ENCODE peak calls at places on chromosomes 7 and 10, in six cellular contexts. A is endothelial cell of umbilical vein, M is neural progenitor cell, C is mammary epithelial cell, P is K562, V is fibroblast of lung. B is an unnamed sample.

GRCh38 chr7:79529896-79530235 is 76.4 kb upstream of the MAGI2 start:
- DNase-seq in A (no peak), M (no peak), C (peak), P (no peak), V (no peak), B (no peak)

GRCh38 chr7:135672560-135673359 is 10.4 kb downstream of the STMP1 start:
- DNase-seq in A (peak), M (peak), C (peak), P (peak), V (peak), B (peak)

GRCh38 chr10:69321037-69321715 is 42.9 kb downstream of the HK1 start:
- DNase-seq in A (no peak), M (no peak), C (no peak), P (no peak), V (no peak), B (no peak)

GRCh38 chr7:33799766-33800165 is 105.6 kb upstream of the BMPER start:
- DNase-seq in A (no peak), M (no peak), C (no peak), P (no peak), V (no peak), B (no peak)

GRCh38 chr7:116316838-116317612 is 106.7 kb downstream of the TES start:
- DNase-seq in A (peak), M (peak), C (peak), P (no peak), V (peak), B (no peak)

GRCh38 chr7:129825005-129825553 is 127.7 kb downstream of the UBE2H start:
- DNase-seq in A (no peak), M (peak), C (peak), P (peak), V (peak), B (no peak)

GRCh38 chr7:5594616-5595544 is 171.2 kb upstream of the TNRC18 start:
- DNase-seq in A (peak), M (peak), C (peak), P (peak), V (peak), B (no peak)

GRCh38 chr10:110841767-110842267 is 29.9 kb upstream of the PDCD4 start:
- DNase-seq in A (no peak), M (no peak), C (no peak), P (no peak), V (no peak), B (no peak)

GRCh38 chr10:876442-876841 is 55.1 kb downstream of the LARP4B start:
- DNase-seq in A (no peak), M (no peak), C (no peak), P (no peak), V (no peak), B (no peak)

DNA sequence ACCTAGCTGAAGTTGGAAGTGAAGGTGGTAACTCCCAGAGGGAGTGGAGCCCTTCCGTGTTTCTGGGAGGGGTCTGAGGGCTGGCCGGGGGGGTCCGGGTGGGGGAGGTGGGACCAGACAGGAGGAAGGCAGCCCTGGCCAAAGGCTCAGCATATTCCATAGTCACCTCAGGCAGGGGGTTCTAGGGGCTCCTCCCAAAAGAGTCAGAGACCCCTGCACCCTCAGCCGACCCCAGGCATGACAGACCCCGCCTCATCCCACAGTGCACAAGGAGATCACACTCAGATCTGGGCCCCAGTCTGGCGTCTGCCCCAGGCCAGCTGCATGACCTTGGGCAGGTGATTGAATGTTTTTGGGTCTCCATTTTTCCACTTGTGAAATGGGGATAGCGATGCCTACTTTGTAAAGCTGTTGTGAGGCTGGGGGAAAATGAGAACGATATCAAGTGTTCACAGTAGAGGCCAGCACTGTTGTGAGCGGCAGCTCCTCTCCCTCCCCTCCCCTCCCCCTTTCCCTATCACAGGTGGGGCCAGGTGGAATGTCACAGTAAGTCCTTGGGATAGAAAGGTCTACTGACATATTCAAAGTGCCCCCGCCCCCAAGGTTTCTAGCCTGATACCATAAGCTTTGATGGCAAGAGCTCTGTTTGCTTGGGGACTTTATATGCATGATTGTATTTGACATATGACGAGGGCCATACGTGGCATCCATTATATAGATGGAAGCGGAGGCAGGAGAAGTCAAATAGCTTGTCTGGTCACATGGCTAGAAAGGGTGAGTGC is 33.3 kb downstream of the DNAJB12 start:
- DNase-seq in A (no peak), M (no peak), C (no peak), P (peak), V (no peak), B (no peak)
- H3K4me3 ChIP-seq in A (no peak), M (no peak), C (no peak), P (peak), V (no peak), B (no peak)

GRCh38 chr7:95334434-95334833 is 10.1 kb upstream of the PON1 start:
- DNase-seq in A (no peak), M (no peak), C (no peak), P (no peak), V (no peak), B (no peak)
- H3K9ac ChIP-seq in A (no peak), M (no peak), C (no peak), P (no peak), V (no peak), B (no peak)

DNA sequence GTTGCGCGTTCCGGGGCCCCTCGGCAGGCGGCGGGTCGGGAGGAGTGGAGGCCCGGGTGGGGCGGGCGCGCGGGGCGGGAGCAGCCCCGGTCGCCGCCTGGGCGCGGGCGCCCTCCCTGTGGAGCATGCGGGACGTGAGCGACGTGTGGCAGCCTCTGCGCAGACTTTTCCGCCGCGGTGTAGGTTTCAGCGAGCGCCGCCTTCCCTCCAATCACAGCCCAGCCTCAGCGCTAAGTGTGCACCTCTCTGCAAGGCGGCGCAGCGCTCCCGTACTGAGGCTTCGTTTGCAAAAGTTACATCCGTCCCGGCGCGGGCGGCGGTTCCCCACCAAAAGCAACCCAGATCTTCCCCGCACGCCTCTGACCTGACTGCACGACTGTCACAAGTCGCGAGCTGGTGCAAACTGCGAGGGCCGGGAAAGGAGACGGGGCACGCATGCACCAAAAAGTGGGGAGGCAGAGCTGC is 1.2 kb upstream of the PFKFB3 start:
- DNase-seq in A (peak), M (peak), C (peak), P (peak), V (peak), B (no peak)
- TF ChIP-seq EZH2 in A (no peak), M (peak), C (no peak), P (no peak), V (no peak), B (no peak)

DNA sequence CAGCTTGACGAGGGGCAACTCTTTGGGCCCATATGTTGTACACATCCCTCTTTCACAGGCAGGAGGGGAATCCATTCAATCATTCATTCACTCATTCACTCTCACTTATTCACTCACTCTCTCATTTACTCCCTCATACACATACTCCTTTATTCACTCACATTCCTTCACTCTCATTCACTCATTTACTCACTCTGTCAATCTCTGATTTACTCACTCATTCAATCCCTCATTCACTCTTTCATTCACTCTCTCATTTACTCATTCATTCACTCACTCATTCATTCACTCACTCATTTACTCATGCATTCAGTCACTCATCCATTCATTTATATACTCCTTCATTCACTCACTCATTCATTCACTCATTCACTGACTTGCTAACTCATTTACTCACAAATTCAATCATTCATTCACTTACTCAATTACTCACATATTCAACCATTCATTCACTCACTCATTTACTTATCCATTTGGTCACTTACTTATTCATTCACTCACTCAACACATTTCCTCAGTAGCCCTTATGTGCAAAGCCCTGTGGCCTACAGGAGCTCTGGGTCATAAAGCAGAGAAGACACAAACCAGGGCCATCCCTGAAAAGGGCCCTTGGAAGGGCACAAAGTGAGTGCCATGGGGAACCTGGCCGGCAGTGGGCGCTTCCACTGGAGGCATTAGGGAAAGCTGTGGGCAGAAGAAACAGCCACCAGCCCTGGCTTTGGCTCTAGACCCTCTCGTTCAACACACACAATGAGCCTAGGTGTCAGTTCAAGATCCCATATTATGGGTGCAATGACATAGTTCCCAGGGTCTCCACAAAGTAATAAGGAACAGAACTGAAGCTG is 26.0 kb downstream of the HIP1 start:
- DNase-seq in A (no peak), M (no peak), C (no peak), P (no peak), V (no peak), B (no peak)
- H3K4me3 ChIP-seq in A (no peak), M (no peak), C (no peak), P (no peak), V (no peak), B (no peak)

GRCh38 chr7:7190142-7190541 is 7.8 kb downstream of the C1GALT1 start:
- DNase-seq in A (no peak), M (no peak), C (no peak), P (peak), V (peak), B (no peak)

GRCh38 chr7:7191137-7191536 is 8.8 kb downstream of the C1GALT1 start:
- DNase-seq in A (no peak), M (no peak), C (no peak), P (no peak), V (no peak), B (no peak)

GRCh38 chr7:7185382-7185989 is 3.1 kb downstream of the C1GALT1 start:
- DNase-seq in A (no peak), M (no peak), C (no peak), P (no peak), V (no peak), B (no peak)

GRCh38 chr7:7188091-7188490 is 5.7 kb downstream of the C1GALT1 start:
- DNase-seq in A (no peak), M (no peak), C (no peak), P (no peak), V (no peak), B (no peak)

GRCh38 chr7:7188742-7189141 is 6.4 kb downstream of the C1GALT1 start:
- DNase-seq in A (no peak), M (no peak), C (no peak), P (no peak), V (no peak), B (no peak)
- H3K9ac ChIP-seq in A (no peak), M (no peak), C (no peak), P (no peak), V (no peak), B (no peak)

DNA sequence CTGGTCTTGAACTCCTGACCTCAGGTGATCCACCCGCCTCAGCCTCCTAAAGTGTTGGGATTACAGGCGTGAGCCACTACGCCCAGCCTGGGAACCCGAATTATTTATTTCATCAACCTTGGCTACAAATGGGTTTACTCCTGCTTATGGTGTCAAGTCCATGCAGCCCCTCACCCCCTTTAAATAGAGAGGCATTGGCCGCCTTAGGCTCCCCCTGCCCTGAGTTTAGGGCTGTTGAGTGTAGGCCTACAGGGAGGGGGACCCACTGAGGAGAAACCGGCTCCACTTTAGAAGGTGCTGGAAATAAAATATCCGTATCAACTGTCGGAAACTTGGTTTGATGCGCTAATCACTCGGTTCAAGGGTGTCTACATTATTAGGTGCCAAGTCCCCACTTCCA is 8.7 kb upstream of the SP8 start:
- DNase-seq in A (no peak), M (no peak), C (no peak), P (no peak), V (no peak), B (no peak)
- TF ChIP-seq EZH2 in A (no peak), M (no peak), C (no peak), P (no peak), V (no peak), B (no peak)

GRCh38 chr7:75983471-75984129 is 10.8 kb downstream of the TMEM120A start:
- DNase-seq in A (no peak), M (no peak), C (no peak), P (no peak), V (no peak), B (no peak)
- H3K4me3 ChIP-seq in A (no peak), M (no peak), C (no peak), P (no peak), V (no peak), B (no peak)

DNA sequence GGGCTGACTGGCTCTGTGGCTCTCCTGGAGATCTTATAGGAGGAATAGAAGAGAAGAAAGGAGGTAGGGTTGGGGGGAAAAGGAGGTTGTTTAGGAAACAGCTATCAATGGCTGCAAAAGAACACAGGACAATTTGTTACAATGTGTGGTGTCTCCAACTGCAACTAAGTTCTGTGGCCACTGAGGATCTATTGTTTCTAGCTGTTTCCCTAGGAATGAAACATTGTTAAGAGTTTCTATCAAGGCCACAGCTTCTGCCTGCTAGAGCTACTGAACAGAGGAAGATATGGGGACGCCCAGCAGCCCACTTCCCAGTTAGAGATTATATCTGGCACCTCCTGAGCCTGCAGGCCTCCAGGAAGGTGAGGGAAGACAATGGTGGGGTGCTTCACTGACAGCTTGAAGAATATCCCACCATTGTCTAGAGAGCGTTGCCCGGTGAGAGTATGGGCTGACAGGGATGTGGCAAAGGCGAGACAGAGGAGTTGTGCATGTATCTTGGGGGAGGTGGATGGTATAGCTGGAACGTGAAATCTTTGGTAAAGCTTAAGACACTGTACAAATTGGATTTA is 4.0 kb downstream of the SCD start:
- DNase-seq in A (no peak), M (no peak), C (no peak), P (no peak), V (no peak), B (no peak)
- H3K9ac ChIP-seq in A (no peak), M (peak), C (peak), P (peak), V (no peak), B (no peak)

GRCh38 chr7:8259586-8260222 is 2.3 kb downstream of the ICA1 start:
- DNase-seq in A (no peak), M (no peak), C (no peak), P (no peak), V (no peak), B (no peak)
- TF ChIP-seq EZH2 in A (no peak), M (no peak), C (no peak), P (no peak), V (no peak), B (no peak)